ENCODE peak calls at places on chromosome 1, in nine cellular contexts. One of them, this sample, is unnamed.

GRCh38 chr1:223519116-223519515 is 125.9 kb downstream of the CCDC185 start:
- DNase-seq in T-cell: no peak
- DNase-seq in amniotic epithelial cell: no peak
- DNase-seq in tibial nerve: no peak
- DNase-seq in stimulated activated CD4-positive, alpha-beta T cell treated with anti-CD3 and anti-CD28 coated beads, TNF-alpha, amount 100 ng/mL, for 48 hours: no peak
- DNase-seq in activated T-cell treated with anti-CD3 and anti-CD28 coated beads for 1 hour: no peak
- DNase-seq in immature natural killer cell: no peak
- DNase-seq in CD8-positive, alpha-beta memory T cell: no peak
- DNase-seq in cardiac fibroblast: no peak
- DNase-seq in this sample: no peak

GRCh38 chr1:114105401-114105979 is 48.2 kb downstream of the SYT6 start:
- DNase-seq in amniotic epithelial cell: no peak
- DNase-seq in CD8-positive, alpha-beta memory T cell: no peak
- DNase-seq in T-cell: no peak
- DNase-seq in cardiac fibroblast: no peak
- DNase-seq in activated T-cell treated with anti-CD3 and anti-CD28 coated beads for 1 hour: no peak
- DNase-seq in immature natural killer cell: no peak
- DNase-seq in stimulated activated CD4-positive, alpha-beta T cell treated with anti-CD3 and anti-CD28 coated beads, TNF-alpha, amount 100 ng/mL, for 48 hours: no peak
- DNase-seq in tibial nerve: no peak
- DNase-seq in this sample: no peak

GRCh38 chr1:201561195-201561564 is 22.3 kb downstream of the NAV1 start:
- DNase-seq in CD8-positive, alpha-beta memory T cell: no peak
- DNase-seq in activated T-cell treated with anti-CD3 and anti-CD28 coated beads for 1 hour: no peak
- DNase-seq in immature natural killer cell: no peak
- DNase-seq in stimulated activated CD4-positive, alpha-beta T cell treated with anti-CD3 and anti-CD28 coated beads, TNF-alpha, amount 100 ng/mL, for 48 hours: no peak
- DNase-seq in tibial nerve: no peak
- DNase-seq in amniotic epithelial cell: no peak
- DNase-seq in cardiac fibroblast: peak
- DNase-seq in T-cell: no peak
- DNase-seq in this sample: no peak

GRCh38 chr1:42266253-42267135 is 68.5 kb downstream of the FOXJ3 start:
- DNase-seq in immature natural killer cell: no peak
- DNase-seq in activated T-cell treated with anti-CD3 and anti-CD28 coated beads for 1 hour: no peak
- DNase-seq in stimulated activated CD4-positive, alpha-beta T cell treated with anti-CD3 and anti-CD28 coated beads, TNF-alpha, amount 100 ng/mL, for 48 hours: no peak
- DNase-seq in tibial nerve: no peak
- DNase-seq in CD8-positive, alpha-beta memory T cell: no peak
- DNase-seq in T-cell: no peak
- DNase-seq in amniotic epithelial cell: no peak
- DNase-seq in cardiac fibroblast: no peak
- DNase-seq in this sample: no peak

GRCh38 chr1:227225715-227226346 is 92.5 kb downstream of the CDC42BPA start:
- DNase-seq in cardiac fibroblast: peak
- DNase-seq in stimulated activated CD4-positive, alpha-beta T cell treated with anti-CD3 and anti-CD28 coated beads, TNF-alpha, amount 100 ng/mL, for 48 hours: no peak
- DNase-seq in amniotic epithelial cell: peak
- DNase-seq in immature natural killer cell: no peak
- DNase-seq in T-cell: no peak
- DNase-seq in tibial nerve: no peak
- DNase-seq in CD8-positive, alpha-beta memory T cell: no peak
- DNase-seq in activated T-cell treated with anti-CD3 and anti-CD28 coated beads for 1 hour: no peak
- DNase-seq in this sample: no peak

GRCh38 chr1:76854255-76854654 is 13.0 kb upstream of the ST6GALNAC5 start:
- DNase-seq in CD8-positive, alpha-beta memory T cell: no peak
- DNase-seq in amniotic epithelial cell: no peak
- DNase-seq in immature natural killer cell: no peak
- DNase-seq in stimulated activated CD4-positive, alpha-beta T cell treated with anti-CD3 and anti-CD28 coated beads, TNF-alpha, amount 100 ng/mL, for 48 hours: no peak
- DNase-seq in tibial nerve: no peak
- DNase-seq in cardiac fibroblast: no peak
- DNase-seq in T-cell: no peak
- DNase-seq in activated T-cell treated with anti-CD3 and anti-CD28 coated beads for 1 hour: no peak
- DNase-seq in this sample: no peak

GRCh38 chr1:19512545-19512944 is 27.2 kb upstream of the CAPZB start:
- DNase-seq in amniotic epithelial cell: peak
- DNase-seq in stimulated activated CD4-positive, alpha-beta T cell treated with anti-CD3 and anti-CD28 coated beads, TNF-alpha, amount 100 ng/mL, for 48 hours: no peak
- DNase-seq in CD8-positive, alpha-beta memory T cell: no peak
- DNase-seq in cardiac fibroblast: peak
- DNase-seq in immature natural killer cell: no peak
- DNase-seq in T-cell: no peak
- DNase-seq in activated T-cell treated with anti-CD3 and anti-CD28 coated beads for 1 hour: no peak
- DNase-seq in tibial nerve: no peak
- DNase-seq in this sample: no peak

GRCh38 chr1:44500181-44501021 is 95.3 kb downstream of the RNF220 start:
- DNase-seq in T-cell: no peak
- DNase-seq in cardiac fibroblast: peak
- DNase-seq in immature natural killer cell: no peak
- DNase-seq in stimulated activated CD4-positive, alpha-beta T cell treated with anti-CD3 and anti-CD28 coated beads, TNF-alpha, amount 100 ng/mL, for 48 hours: no peak
- DNase-seq in amniotic epithelial cell: peak
- DNase-seq in tibial nerve: no peak
- DNase-seq in activated T-cell treated with anti-CD3 and anti-CD28 coated beads for 1 hour: no peak
- DNase-seq in CD8-positive, alpha-beta memory T cell: no peak
- DNase-seq in this sample: no peak

GRCh38 chr1:212281589-212281988 is 3.6 kb upstream of the PPP2R5A start:
- DNase-seq in stimulated activated CD4-positive, alpha-beta T cell treated with anti-CD3 and anti-CD28 coated beads, TNF-alpha, amount 100 ng/mL, for 48 hours: no peak
- DNase-seq in CD8-positive, alpha-beta memory T cell: no peak
- DNase-seq in T-cell: no peak
- DNase-seq in tibial nerve: no peak
- DNase-seq in activated T-cell treated with anti-CD3 and anti-CD28 coated beads for 1 hour: no peak
- DNase-seq in immature natural killer cell: no peak
- DNase-seq in cardiac fibroblast: peak
- DNase-seq in amniotic epithelial cell: peak
- DNase-seq in this sample: no peak

GRCh38 chr1:30855686-30856259 is 52.8 kb downstream of the SDC3 start:
- DNase-seq in tibial nerve: no peak
- DNase-seq in amniotic epithelial cell: no peak
- DNase-seq in CD8-positive, alpha-beta memory T cell: no peak
- DNase-seq in activated T-cell treated with anti-CD3 and anti-CD28 coated beads for 1 hour: no peak
- DNase-seq in T-cell: no peak
- DNase-seq in cardiac fibroblast: no peak
- DNase-seq in stimulated activated CD4-positive, alpha-beta T cell treated with anti-CD3 and anti-CD28 coated beads, TNF-alpha, amount 100 ng/mL, for 48 hours: no peak
- DNase-seq in immature natural killer cell: no peak
- DNase-seq in this sample: no peak

GRCh38 chr1:238767321-238767720 is 619.0 kb upstream of the CHRM3 start:
- DNase-seq in stimulated activated CD4-positive, alpha-beta T cell treated with anti-CD3 and anti-CD28 coated beads, TNF-alpha, amount 100 ng/mL, for 48 hours: no peak
- DNase-seq in T-cell: no peak
- DNase-seq in immature natural killer cell: no peak
- DNase-seq in activated T-cell treated with anti-CD3 and anti-CD28 coated beads for 1 hour: no peak
- DNase-seq in amniotic epithelial cell: no peak
- DNase-seq in tibial nerve: no peak
- DNase-seq in cardiac fibroblast: no peak
- DNase-seq in CD8-positive, alpha-beta memory T cell: no peak
- DNase-seq in this sample: no peak

GRCh38 chr1:36836196-36836883 is 198.0 kb downstream of the GRIK3 start:
- DNase-seq in T-cell: no peak
- DNase-seq in CD8-positive, alpha-beta memory T cell: no peak
- DNase-seq in immature natural killer cell: no peak
- DNase-seq in tibial nerve: no peak
- DNase-seq in stimulated activated CD4-positive, alpha-beta T cell treated with anti-CD3 and anti-CD28 coated beads, TNF-alpha, amount 100 ng/mL, for 48 hours: no peak
- DNase-seq in amniotic epithelial cell: no peak
- DNase-seq in cardiac fibroblast: no peak
- DNase-seq in activated T-cell treated with anti-CD3 and anti-CD28 coated beads for 1 hour: no peak
- DNase-seq in this sample: no peak

GRCh38 chr1:51941528-51941927 is 49.0 kb downstream of the RAB3B start:
- DNase-seq in amniotic epithelial cell: peak
- DNase-seq in CD8-positive, alpha-beta memory T cell: no peak
- DNase-seq in T-cell: no peak
- DNase-seq in activated T-cell treated with anti-CD3 and anti-CD28 coated beads for 1 hour: no peak
- DNase-seq in tibial nerve: no peak
- DNase-seq in immature natural killer cell: no peak
- DNase-seq in stimulated activated CD4-positive, alpha-beta T cell treated with anti-CD3 and anti-CD28 coated beads, TNF-alpha, amount 100 ng/mL, for 48 hours: no peak
- DNase-seq in cardiac fibroblast: peak
- DNase-seq in this sample: no peak

GRCh38 chr1:1157914-1158710 is 15.6 kb upstream of the TTLL10 start:
- DNase-seq in immature natural killer cell: peak
- DNase-seq in stimulated activated CD4-positive, alpha-beta T cell treated with anti-CD3 and anti-CD28 coated beads, TNF-alpha, amount 100 ng/mL, for 48 hours: no peak
- DNase-seq in CD8-positive, alpha-beta memory T cell: peak
- DNase-seq in activated T-cell treated with anti-CD3 and anti-CD28 coated beads for 1 hour: no peak
- DNase-seq in T-cell: peak
- DNase-seq in amniotic epithelial cell: no peak
- DNase-seq in cardiac fibroblast: peak
- DNase-seq in tibial nerve: no peak
- DNase-seq in this sample: peak

GRCh38 chr1:65042467-65042866 is 76.1 kb upstream of the JAK1 start:
- DNase-seq in immature natural killer cell: no peak
- DNase-seq in activated T-cell treated with anti-CD3 and anti-CD28 coated beads for 1 hour: no peak
- DNase-seq in stimulated activated CD4-positive, alpha-beta T cell treated with anti-CD3 and anti-CD28 coated beads, TNF-alpha, amount 100 ng/mL, for 48 hours: no peak
- DNase-seq in cardiac fibroblast: no peak
- DNase-seq in CD8-positive, alpha-beta memory T cell: no peak
- DNase-seq in tibial nerve: no peak
- DNase-seq in amniotic epithelial cell: no peak
- DNase-seq in T-cell: no peak
- DNase-seq in this sample: no peak

GRCh38 chr1:25700124-25700523 is 83.5 kb downstream of the MAN1C1 start:
- DNase-seq in CD8-positive, alpha-beta memory T cell: no peak
- DNase-seq in stimulated activated CD4-positive, alpha-beta T cell treated with anti-CD3 and anti-CD28 coated beads, TNF-alpha, amount 100 ng/mL, for 48 hours: no peak
- DNase-seq in cardiac fibroblast: peak
- DNase-seq in amniotic epithelial cell: peak
- DNase-seq in tibial nerve: peak
- DNase-seq in immature natural killer cell: no peak
- DNase-seq in T-cell: no peak
- DNase-seq in activated T-cell treated with anti-CD3 and anti-CD28 coated beads for 1 hour: no peak
- DNase-seq in this sample: peak

GRCh38 chr1:64515427-64515826 is 45.5 kb downstream of the CACHD1 start:
- DNase-seq in amniotic epithelial cell: peak
- DNase-seq in stimulated activated CD4-positive, alpha-beta T cell treated with anti-CD3 and anti-CD28 coated beads, TNF-alpha, amount 100 ng/mL, for 48 hours: no peak
- DNase-seq in CD8-positive, alpha-beta memory T cell: no peak
- DNase-seq in activated T-cell treated with anti-CD3 and anti-CD28 coated beads for 1 hour: no peak
- DNase-seq in immature natural killer cell: no peak
- DNase-seq in tibial nerve: peak
- DNase-seq in T-cell: no peak
- DNase-seq in cardiac fibroblast: peak
- DNase-seq in this sample: no peak

This sample was measured in naive thymus-derived CD8-positive, alpha-beta T cell.